ENCODE peak calls at places on chromosomes 16 and 17, in four cellular contexts. W, M, J and I are unnamed samples.

GRCh38 chr17:50337956-50338355 is 8.0 kb upstream of the XYLT2 start:
- DNase-seq in J (no peak), M (no peak), W (no peak), I (no peak)

GRCh38 chr17:1861391-1862010 is 31.7 kb downstream of the RPA1 start:
- DNase-seq in W (no peak), J (no peak), M (no peak), I (no peak)

GRCh38 chr17:58991718-58992331 is 114.9 kb downstream of the TRIM37 start:
- DNase-seq in W (no peak), M (peak; percentile 11), J (no peak), I (no peak)

GRCh38 chr16:59030923-59031485 is 296.9 kb upstream of the GOT2 start:
- DNase-seq in W (no peak), M (no peak), J (no peak), I (no peak)

GRCh38 chr17:49875690-49876089 is 27.8 kb upstream of the TAC4 start:
- DNase-seq in J (no peak), M (no peak), W (no peak), I (no peak)

GRCh38 chr16:88521674-88522073 is 48.5 kb upstream of the ZC3H18 start:
- DNase-seq in M (no peak), W (no peak), J (no peak), I (no peak)

GRCh38 chr17:57670769-57671545 is 74.1 kb downstream of the CCDC182 start:
- DNase-seq in J (peak; percentile 14), W (no peak), M (no peak), I (no peak)

GRCh38 chr16:65965632-65966031 is 400.9 kb upstream of the CDH5 start:
- DNase-seq in W (no peak), M (no peak), J (no peak), I (peak; percentile 34)

GRCh38 chr17:78289802-78290363 is 58.5 kb downstream of the TMEM235 start:
- DNase-seq in M (peak; percentile 96), W (peak; percentile 66), J (peak; percentile 59), I (peak; percentile 56)

GRCh38 chr17:9028171-9028570 is 6.9 kb downstream of the NTN1 start:
- DNase-seq in W (no peak), J (no peak), M (no peak), I (no peak)

GRCh38 chr17:1519678-1520077 is 3.3 kb upstream of the INPP5K start:
- DNase-seq in J (no peak), W (no peak), M (no peak), I (no peak)

GRCh38 chr16:10938321-10938720 is 3.9 kb downstream of the DEXI start:
- DNase-seq in M (no peak), J (peak; percentile 46), W (no peak), I (no peak)

GRCh38 chr17:75637143-75637538 is 3.9 kb downstream of the SMIM5 start:
- DNase-seq in W (no peak), J (no peak), M (no peak), I (no peak)

GRCh38 chr17:70134042-70134441 is 35.3 kb upstream of the KCNJ2 start:
- DNase-seq in J (no peak), W (no peak), M (no peak), I (no peak)

GRCh38 chr17:43456661-43457361 is 27.0 kb upstream of the DHX8 start:
- DNase-seq in J (no peak), M (peak; percentile 44), W (no peak), I (no peak)

GRCh38 chr16:81737885-81738536 is 41.1 kb upstream of the PLCG2 start:
- DNase-seq in M (peak; percentile 78), J (peak; percentile 81), W (peak; percentile 88), I (peak; percentile 58)

GRCh38 chr17:68182940-68183551 is 64.8 kb upstream of the AMZ2 start:
- DNase-seq in J (no peak), W (no peak), M (no peak), I (no peak)

GRCh38 chr17:40025559-40025958 is 10.3 kb downstream of the CSF3 start:
- DNase-seq in M (no peak), W (no peak), J (no peak), I (no peak)

GRCh38 chr16:67942510-67943255 is 1.2 kb downstream of the LCAT start:
- DNase-seq in M (no peak), W (no peak), J (no peak), I (no peak)

GRCh38 chr16:10578474-10579316 is 1.7 kb downstream of the EMP2 start:
- DNase-seq in W (no peak), M (no peak), J (no peak), I (no peak)

GRCh38 chr16:6209355-6209930 is 1111.8 kb upstream of the EEF2KMT start:
- DNase-seq in W (no peak), M (no peak), J (no peak), I (no peak)

GRCh38 chr17:79803997-79804855 is 7.3 kb upstream of the CBX8 start:
- DNase-seq in J (peak; percentile 70), W (no peak), M (no peak), I (no peak)

GRCh38 chr17:50608700-50609375 is 25.8 kb upstream of the ABCC3 start:
- DNase-seq in M (no peak), W (no peak), J (no peak), I (no peak)

GRCh38 chr16:49513040-49513439 is 139.4 kb downstream of the C16orf78 start:
- DNase-seq in W (no peak), J (no peak), M (no peak), I (no peak)

GRCh38 chr17:35749560-35750412 is 3.3 kb downstream of the GAS2L2 start:
- DNase-seq in J (no peak), M (peak; percentile 60), W (no peak), I (no peak)
- H3K4me3 ChIP-seq in J (no peak overlapping the region), M (no peak overlapping the region), W (no peak overlapping the region), I (no peak overlapping the region)

DNA sequence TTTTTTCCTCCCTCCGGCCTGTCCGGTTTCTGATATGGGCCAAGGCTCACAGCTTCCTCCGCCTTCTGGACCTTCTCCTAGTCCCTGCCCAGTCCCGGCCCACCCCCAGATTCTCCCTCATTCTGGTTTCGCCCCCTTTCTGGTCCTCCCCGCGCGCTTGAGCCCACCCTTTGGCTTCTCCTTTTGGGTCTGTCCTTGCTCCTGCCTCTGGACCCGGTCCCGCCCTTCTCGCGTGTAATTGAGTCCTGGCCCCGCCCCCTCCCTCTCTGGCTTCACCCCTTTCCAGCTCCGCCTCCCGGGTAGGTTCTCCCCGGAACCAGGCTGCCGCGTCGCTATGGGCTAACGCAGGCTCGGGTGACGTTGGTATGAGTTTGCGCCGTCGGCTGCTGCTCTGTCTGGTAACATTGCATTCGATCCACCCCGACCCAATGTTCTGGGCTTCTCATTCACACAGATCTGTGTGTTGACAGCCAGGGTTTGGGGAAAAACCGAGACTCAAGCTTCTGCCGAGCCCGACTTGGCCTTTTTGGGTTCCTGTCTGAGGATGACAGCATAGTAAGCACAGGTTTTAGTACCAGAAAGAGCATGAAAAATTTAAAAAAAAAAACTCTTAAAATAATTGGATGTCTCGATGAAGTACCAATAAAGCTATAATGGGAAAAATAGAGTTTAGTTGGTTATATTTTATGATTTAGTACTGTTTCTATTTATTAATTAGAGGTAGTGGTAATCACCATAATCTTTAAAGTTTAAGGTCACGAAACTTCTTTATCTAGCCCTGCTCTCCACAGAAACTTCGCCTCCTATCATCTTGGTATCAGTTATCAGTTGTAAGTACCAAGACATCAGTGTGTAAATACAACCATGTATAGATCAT is 14.8 kb upstream of the EEF2K start:
- DNase-seq in J (peak; percentile 93), W (peak; percentile 98), M (peak; percentile 99), I (peak; percentile 88)
- H3K4me3 ChIP-seq in J (peak overlapping the region; percentile 92), W (peak overlapping the region; percentile 43), M (peak overlapping the region; percentile 43), I (peak overlapping the region; percentile 62)

GRCh38 chr17:55159251-55159650 is 105.5 kb upstream of the HLF start:
- DNase-seq in W (no peak), M (no peak), J (no peak), I (no peak)
- H3K4me3 ChIP-seq in W (no peak overlapping the region), M (no peak overlapping the region), J (no peak overlapping the region), I (no peak overlapping the region)

DNA sequence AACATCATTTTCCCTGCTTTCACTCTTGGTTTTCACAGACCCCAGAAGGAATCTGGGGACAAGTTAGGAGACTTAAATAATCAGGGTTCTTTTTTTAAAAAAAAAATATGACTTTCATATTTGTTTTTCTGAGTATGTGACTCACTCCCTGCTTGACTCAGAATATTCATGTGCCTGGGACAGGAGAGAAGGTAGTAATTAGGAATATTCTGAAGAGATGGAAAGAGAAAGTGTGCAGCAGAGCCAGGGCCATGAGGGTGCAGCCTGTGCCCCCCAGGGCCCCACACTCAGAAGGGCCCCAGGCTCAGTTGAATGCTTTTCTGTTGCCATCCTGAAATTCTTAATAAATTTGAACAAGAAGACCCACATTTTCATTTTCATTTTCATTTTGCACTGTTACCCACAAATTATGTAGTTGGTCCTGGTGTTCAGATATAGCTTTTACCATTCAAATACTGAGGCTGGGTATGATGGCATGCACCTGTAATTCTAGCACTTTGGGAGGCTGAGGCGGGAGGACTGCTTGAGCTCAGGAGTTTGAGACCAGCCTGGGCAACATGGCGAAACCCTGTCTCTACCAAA is 11.6 kb upstream of the LONP2 start:
- DNase-seq in J (no peak), M (no peak), W (no peak), I (no peak)
- H3K4me3 ChIP-seq in J (no peak overlapping the region), M (no peak overlapping the region), W (no peak overlapping the region), I (no peak overlapping the region)

DNA sequence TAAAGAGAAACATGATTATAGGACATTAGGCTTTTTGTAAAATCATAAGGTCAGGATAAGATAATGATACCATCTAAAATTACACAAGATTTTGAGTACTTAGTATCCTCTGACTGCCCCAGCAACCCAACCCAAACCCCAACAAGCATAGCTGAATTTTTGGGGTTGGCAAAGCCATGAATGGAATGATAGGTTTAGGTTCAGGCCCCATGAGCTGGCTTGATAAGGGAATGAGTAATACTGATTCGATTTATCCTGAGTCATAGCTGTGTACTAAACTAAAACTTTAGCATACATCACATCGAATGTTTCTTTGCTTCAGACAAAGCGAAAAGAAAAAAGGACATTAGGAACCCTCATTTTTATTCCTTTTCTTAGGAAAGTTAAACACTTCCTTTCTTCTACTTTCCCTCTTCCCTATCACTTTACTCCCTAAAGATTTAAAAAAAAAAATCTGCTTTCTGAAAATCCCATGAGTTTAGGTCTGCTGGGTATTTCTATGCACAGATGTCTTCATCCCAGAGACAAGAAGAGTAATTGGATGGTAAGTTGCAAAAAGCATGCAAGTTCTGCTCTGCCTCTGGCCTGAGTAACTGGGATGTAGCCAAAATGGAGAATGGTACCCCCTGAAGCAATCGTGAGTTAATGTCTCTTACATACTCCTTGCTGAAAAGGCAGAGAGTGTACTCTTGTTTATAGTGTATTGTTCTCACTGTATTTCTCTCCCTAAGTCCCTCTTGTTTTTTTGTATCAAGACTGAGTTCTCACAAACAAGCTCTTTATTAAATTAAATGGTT is 259.3 kb downstream of the IRX3 start:
- DNase-seq in M (peak; percentile 76), W (no peak), J (no peak), I (no peak)
- H3K4me3 ChIP-seq in M (no peak overlapping the region), W (no peak overlapping the region), J (no peak overlapping the region), I (no peak overlapping the region)